ENCODE peak calls at places on chromosomes 12 and 14, in four cellular contexts. T is K562, Z is HepG2, G is H1. B is an unnamed sample.

GRCh38 chr12:40691913-40692616 is at the start of gene CNTN1:
- DNase-seq in T (peak; percentile 6), G (peak; percentile 89), Z (no peak), B (peak; percentile 93)

GRCh38 chr12:6758511-6758910 is 5.6 kb upstream of the MLF2 start:
- DNase-seq in G (no peak), T (no peak), Z (no peak), B (no peak)

GRCh38 chr14:61838661-61839060 is 76.4 kb downstream of the SNAPC1 start:
- DNase-seq in Z (no peak), T (no peak), G (no peak), B (no peak)

GRCh38 chr12:90335561-90335960 is 619.4 kb downstream of the CCER1 start:
- DNase-seq in G (no peak), T (no peak), Z (no peak), B (no peak)

GRCh38 chr14:51784466-51784865 is 75.9 kb upstream of the GNG2 start:
- DNase-seq in T (no peak), Z (no peak), G (no peak), B (no peak)

GRCh38 chr12:98893126-98893525 is 248.0 kb downstream of the APAF1 start:
- DNase-seq in G (no peak), T (no peak), Z (no peak), B (no peak)

GRCh38 chr12:7588703-7589329 is 76.9 kb downstream of the APOBEC1 start:
- DNase-seq in Z (peak; percentile 69), T (peak; percentile 39), G (no peak), B (peak; percentile 56)

GRCh38 chr12:120534703-120535655 is 823 bp downstream of the RNF10 start:
- DNase-seq in G (no peak), Z (no peak), T (peak; percentile 66), B (peak; percentile 64)

GRCh38 chr12:79021021-79021420 is 156.4 kb downstream of the SYT1 start:
- DNase-seq in G (no peak), T (no peak), Z (no peak), B (no peak)

GRCh38 chr12:124278389-124279101 is 16.3 kb upstream of the RFLNA start:
- DNase-seq in T (no peak), Z (peak; percentile 91), G (no peak), B (no peak)

GRCh38 chr12:28051516-28052456 is 79.3 kb upstream of the PTHLH start:
- DNase-seq in G (no peak), Z (no peak), T (no peak), B (no peak)

GRCh38 chr14:59679872-59680271 is 103.3 kb upstream of the CCDC175 start:
- DNase-seq in G (no peak), Z (no peak), T (no peak), B (no peak)

DNA sequence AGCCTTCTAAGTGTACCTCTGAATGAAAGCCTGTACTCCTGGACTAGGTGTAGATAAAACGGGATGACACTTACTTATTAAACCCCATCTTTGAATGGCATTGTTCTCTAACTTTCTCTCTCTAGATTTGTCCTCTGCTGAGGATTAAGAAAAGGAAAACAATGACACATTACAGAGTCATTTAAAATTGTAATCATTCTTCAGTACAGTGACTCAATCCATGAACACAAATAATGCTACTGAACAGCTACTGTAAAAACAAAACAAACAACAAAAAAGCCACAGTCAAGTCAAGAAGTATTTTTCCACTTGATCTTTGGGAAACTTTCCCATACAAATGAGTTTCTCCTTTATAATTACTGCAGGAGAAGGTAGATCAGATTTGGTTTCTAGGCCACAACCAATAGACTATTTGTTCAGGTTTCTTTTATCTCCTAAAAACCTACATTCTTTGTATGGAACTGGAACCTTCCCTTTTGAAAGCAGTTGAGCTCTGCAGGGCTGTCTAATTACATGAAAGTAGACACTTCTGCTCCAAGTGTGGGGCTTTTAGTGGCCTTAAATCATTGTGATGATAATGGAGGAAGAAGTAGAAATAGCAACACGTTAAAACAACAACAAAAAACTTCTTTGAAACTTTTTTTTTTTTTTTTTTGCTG is 219.1 kb downstream of the ESR2 start:
- DNase-seq in Z (no peak), G (no peak), T (no peak), B (peak; percentile 10)
- TF ChIP-seq PHF8 in Z (no peak), G (no peak), T (no peak), B (no peak)

DNA sequence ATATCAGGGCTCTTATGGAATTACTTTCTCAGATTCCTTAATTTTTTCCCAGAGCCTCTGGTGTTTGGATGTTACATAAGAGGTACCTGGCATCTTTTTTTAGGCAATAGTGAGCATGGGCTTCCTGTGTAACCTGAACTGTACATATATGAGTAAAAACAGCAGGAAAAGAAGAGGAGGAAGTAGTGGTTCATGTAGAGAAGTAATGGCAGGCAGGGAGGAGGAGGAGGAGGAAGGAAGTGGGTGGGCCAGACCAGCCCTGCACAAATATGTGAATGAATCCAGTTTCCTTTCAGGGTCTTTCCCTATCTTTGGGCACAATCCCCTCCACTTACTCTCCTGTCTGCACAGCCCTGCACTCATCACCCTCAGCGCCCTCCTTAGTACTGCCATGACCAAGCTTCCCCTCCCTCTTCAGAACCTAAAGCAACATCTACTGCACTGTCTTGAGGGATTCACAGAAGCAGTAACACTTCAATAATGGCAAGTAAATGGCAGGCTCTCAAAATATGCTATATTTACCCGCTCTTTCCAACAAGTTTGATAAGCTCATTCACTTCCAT is 40.9 kb upstream of the GSG1 start:
- DNase-seq in T (no peak), G (no peak), Z (no peak), B (no peak)
- TF ChIP-seq PHF8 in T (no peak), G (no peak), Z (no peak), B (no peak)

GRCh38 chr14:69675246-69675583 is 63.8 kb downstream of the SUSD6 start:
- DNase-seq in G (no peak), Z (no peak), T (no peak), B (no peak)

GRCh38 chr14:69673578-69674305 is 62.3 kb downstream of the SUSD6 start:
- DNase-seq in Z (no peak), T (no peak), G (no peak), B (no peak)

GRCh38 chr14:69675877-69676416 is 64.6 kb downstream of the SUSD6 start:
- DNase-seq in T (no peak), G (no peak), Z (no peak), B (no peak)

GRCh38 chr14:69673099-69673498 is 61.7 kb downstream of the SUSD6 start:
- DNase-seq in G (no peak), Z (no peak), T (no peak), B (no peak)

DNA sequence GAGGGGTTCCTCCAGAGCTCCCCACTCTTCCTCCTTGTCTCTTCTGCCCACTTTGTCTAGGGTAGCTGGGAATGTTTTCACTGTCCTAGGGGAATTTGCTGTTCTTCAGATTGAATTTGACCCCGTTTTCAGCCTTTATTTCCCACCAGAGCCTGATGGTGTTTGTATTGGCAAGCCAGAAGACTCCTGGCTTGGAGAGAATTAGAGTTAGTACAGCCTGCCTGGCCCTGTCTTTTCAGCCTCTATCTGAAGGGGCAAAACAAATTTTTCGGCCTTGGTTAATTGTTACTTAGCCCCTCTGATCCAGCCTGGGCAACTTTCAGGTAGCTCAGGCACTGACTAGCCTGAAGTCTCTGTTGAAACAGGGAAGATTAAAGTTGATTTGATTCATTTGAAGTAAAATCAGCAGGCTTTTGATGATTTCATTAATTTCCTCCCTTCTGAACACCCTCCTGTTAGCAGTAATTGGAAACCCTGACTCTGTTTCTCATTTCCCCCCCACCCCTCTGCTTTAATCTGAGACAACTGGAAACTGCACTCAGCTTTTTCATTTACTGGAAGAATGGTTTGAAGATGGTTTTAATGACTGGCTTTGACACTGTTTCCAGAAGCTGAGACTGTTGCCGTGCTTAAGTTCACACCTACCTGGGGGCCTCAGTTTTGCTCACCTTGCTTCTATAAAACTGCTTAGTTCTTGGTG is 63.3 kb downstream of the SUSD6 start:
- DNase-seq in G (no peak), Z (no peak), T (no peak), B (no peak)
- TF ChIP-seq PHF8 in G (no peak), Z (no peak), T (no peak), B (no peak)

GRCh38 chr14:38124496-38124895 is 83.2 kb upstream of the SSTR1 start:
- DNase-seq in T (no peak), Z (no peak), G (no peak), B (no peak)

GRCh38 chr14:38120109-38120508 is 87.6 kb upstream of the SSTR1 start:
- DNase-seq in T (no peak), Z (no peak), G (no peak), B (no peak)

GRCh38 chr14:38121280-38121679 is 86.4 kb upstream of the SSTR1 start:
- DNase-seq in G (no peak), T (no peak), Z (no peak), B (no peak)

GRCh38 chr14:38125484-38125912 is 82.2 kb upstream of the SSTR1 start:
- DNase-seq in G (no peak), T (no peak), Z (no peak), B (no peak)

DNA sequence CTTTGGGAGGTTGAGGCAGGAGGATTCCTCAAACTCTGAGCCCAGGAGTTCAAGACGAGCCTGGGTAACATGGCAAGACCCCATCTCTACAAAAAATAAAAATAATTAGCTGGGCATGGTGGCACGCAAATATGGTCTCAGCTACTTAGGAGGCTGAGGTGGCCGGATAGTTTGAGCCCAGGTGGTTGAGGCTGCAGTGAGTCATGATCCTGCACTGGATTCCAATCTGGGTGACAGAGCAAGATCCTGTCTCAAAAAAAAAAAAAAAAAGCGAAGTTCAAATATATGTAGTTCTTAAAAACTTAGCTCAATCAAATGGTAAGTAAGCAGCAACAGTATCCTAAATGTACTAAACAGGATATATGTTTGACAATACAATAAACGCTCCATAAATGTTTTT is 85.5 kb upstream of the SSTR1 start:
- DNase-seq in Z (no peak), G (no peak), T (no peak), B (no peak)
- TF ChIP-seq PHF8 in Z (no peak), G (no peak), T (no peak), B (no peak)

GRCh38 chr14:56522403-56522802 is 57.2 kb upstream of the TMEM260 start:
- DNase-seq in G (no peak), Z (no peak), T (no peak), B (no peak)

GRCh38 chr14:56528927-56529326 is 50.7 kb upstream of the TMEM260 start:
- DNase-seq in Z (no peak), G (no peak), T (no peak), B (no peak)

DNA sequence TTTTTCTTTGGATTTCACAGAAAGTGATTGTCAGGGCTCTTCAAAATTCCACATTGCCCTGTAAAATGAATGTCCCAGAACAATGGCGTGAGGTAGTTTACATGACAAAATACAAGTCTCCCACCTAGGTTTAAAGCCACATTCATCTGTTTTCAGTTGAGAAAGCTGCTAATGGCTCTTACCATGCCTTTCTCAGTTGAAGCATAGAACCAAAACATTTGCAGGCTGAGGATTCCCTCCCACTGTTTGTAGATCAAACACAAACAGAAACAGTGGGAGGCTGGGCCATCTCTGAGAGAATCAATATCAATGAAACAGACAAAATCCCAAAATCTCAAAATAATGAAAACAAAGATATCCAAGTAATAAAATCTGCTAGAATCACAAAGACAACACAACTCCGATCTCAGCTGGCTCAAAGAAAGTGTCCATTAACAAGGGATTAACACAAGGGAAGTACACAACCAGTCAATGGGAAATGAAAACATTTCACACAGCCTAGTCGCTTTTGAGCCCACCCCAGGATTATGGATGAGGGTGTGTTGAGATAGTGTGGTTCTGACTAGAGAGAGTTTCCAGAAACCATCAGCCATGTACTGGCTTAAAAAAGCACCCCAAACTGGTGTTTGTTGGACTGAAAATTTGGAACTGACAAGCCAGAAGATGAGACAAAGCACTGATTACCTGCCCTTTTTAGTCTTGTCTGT is 54.5 kb upstream of the TMEM260 start:
- DNase-seq in G (no peak), Z (no peak), T (no peak), B (no peak)
- TF ChIP-seq PHF8 in G (no peak), Z (no peak), T (no peak), B (no peak)

DNA sequence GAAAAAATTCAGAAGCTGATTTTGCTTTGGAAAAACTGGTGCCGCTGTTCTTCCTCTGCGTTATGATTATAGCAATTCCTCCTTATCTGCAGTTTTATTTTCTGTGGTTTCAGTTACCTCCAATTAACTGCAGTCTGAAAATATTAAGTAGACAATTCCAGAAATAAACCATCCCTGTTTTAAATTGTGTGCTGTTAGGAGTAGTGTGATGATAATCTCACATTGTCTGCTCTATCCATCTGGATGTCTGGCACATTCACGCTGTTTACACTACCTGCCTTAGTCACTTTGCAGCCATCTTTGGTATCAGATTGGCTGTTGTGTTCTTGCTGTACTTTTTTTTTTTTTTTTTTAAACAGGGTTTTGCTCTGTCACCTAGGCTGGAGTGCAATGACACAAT is 141.0 kb downstream of the GRIP1 start:
- DNase-seq in Z (no peak), T (no peak), G (no peak), B (no peak)
- TF ChIP-seq PHF8 in Z (no peak), T (no peak), G (no peak), B (no peak)

B was measured in A549.